ENCODE peak calls at places on chromosomes 4 and X, in eight cellular contexts. L, X, W, C, G, Z, H and U are unnamed samples.

GRCh38 chr4:111945014-111945413 is 200.2 kb upstream of the FAM241A start:
- DNase-seq in Z (no peak), X (no peak), H (no peak), L (no peak), C (no peak), W (no peak), G (no peak), U (no peak)

GRCh38 chrX:81304545-81304944 is 102.6 kb downstream of the SH3BGRL start:
- DNase-seq in Z (no peak), X (no peak), L (no peak), H (no peak), W (no peak), G (no peak), C (no peak), U (no peak)

GRCh38 chr4:109691411-109691920 is 11.8 kb downstream of the CASP6 start:
- DNase-seq in L (no peak), W (no peak), Z (no peak), H (no peak), C (no peak), G (no peak), X (no peak), U (no peak)

GRCh38 chrX:71911023-71911730 is 532 bp downstream of the NHSL2 start:
- DNase-seq in L (peak), G (peak), C (peak), H (peak), W (peak), X (no peak), Z (no peak), U (no peak)

GRCh38 chrX:47697171-47697570 is 38.2 kb upstream of the UXT start:
- DNase-seq in Z (no peak), C (no peak), L (no peak), H (no peak), G (no peak), W (no peak), X (no peak), U (no peak)

GRCh38 chr4:121594796-121595526 is 101.8 kb downstream of the ANXA5 start:
- DNase-seq in G (peak), H (peak), X (no peak), W (no peak), L (no peak), C (no peak), Z (peak), U (no peak)

GRCh38 chr4:177441061-177441802 is 1.0 kb downstream of the AGA start:
- DNase-seq in W (peak), X (no peak), H (peak), G (no peak), C (peak), L (no peak), Z (no peak), U (no peak)

GRCh38 chr4:528296-528695 is 29.3 kb downstream of the PIGG start:
- DNase-seq in C (no peak), H (no peak), Z (no peak), L (no peak), G (no peak), W (no peak), X (no peak), U (no peak)